ENCODE peak calls at places on chromosomes 5 and 9, in nine cellular contexts. E, C, H, G, Q, K, U, X and T are unnamed samples. For H3K4me1, the result is how much of the 10 kb centered on the place peaks cover.

GRCh38 chr5:65982635-65983034 is 56.3 kb downstream of the ERBIN start:
- DNase-seq in K (no peak), X (no peak), U (no peak), E (no peak), C (no peak), G (no peak), Q (no peak), H (no peak), T (no peak)

GRCh38 chr5:137778772-137779564 is 24.8 kb upstream of the HNRNPA0 start:
- DNase-seq in G (peak), Q (peak), H (peak), E (no peak), X (peak), U (peak), K (peak), C (peak), T (peak)

GRCh38 chr5:6365142-6365976 is 13.0 kb downstream of the MED10 start:
- DNase-seq in C (no peak), E (no peak), G (no peak), Q (no peak), H (peak), K (peak), U (no peak), X (no peak), T (no peak)

GRCh38 chr5:179763215-179763945 is 30.4 kb upstream of the LTC4S start:
- DNase-seq in C (peak), G (peak), E (peak), K (peak), U (peak), X (peak), H (peak), Q (peak), T (peak)

GRCh38 chr5:60092671-60093422 is 199.3 kb upstream of the PDE4D start:
- DNase-seq in H (peak), G (no peak), K (peak), Q (peak), X (no peak), C (no peak), E (no peak), U (no peak), T (no peak)

GRCh38 chr5:40043916-40044315 is 619.1 kb upstream of the DAB2 start:
- DNase-seq in Q (no peak), H (no peak), G (no peak), X (no peak), C (no peak), K (no peak), U (no peak), E (peak), T (no peak)

GRCh38 chr9:38020251-38021076 is 48.6 kb downstream of the SHB start:
- DNase-seq in K (no peak), Q (no peak), C (no peak), U (no peak), E (no peak), H (no peak), X (no peak), G (no peak), T (no peak)

GRCh38 chr9:100720922-100721321 is 143.0 kb downstream of the CAVIN4 start:
- DNase-seq in U (no peak), H (peak), E (no peak), X (no peak), C (no peak), K (no peak), Q (no peak), G (no peak), T (no peak)

GRCh38 chr5:31194458-31194808 is 947 bp downstream of the CDH6 start:
- DNase-seq in K (peak), Q (no peak), U (no peak), C (no peak), X (no peak), H (peak), E (no peak), G (peak), T (no peak)

GRCh38 chr9:121817476-121817875 is 166.0 kb downstream of the DAB2IP start:
- DNase-seq in Q (no peak), C (no peak), E (no peak), K (no peak), X (no peak), U (no peak), G (no peak), H (no peak), T (no peak)
- H3K4me1 ChIP-seq in Q (under half), C (under half), E (under half), K (under half), X (under half), U (under half), G (under half), H (under half), T (half or more)

GRCh38 chr9:3508078-3508431 is 17.7 kb downstream of the RFX3 start:
- DNase-seq in X (no peak), U (no peak), E (no peak), H (no peak), K (no peak), Q (no peak), G (no peak), C (no peak), T (no peak)
- H3K4me3 ChIP-seq in X (no peak), U (no peak), E (no peak), H (no peak), K (no peak), Q (no peak), G (no peak), C (no peak), T (no peak)

DNA sequence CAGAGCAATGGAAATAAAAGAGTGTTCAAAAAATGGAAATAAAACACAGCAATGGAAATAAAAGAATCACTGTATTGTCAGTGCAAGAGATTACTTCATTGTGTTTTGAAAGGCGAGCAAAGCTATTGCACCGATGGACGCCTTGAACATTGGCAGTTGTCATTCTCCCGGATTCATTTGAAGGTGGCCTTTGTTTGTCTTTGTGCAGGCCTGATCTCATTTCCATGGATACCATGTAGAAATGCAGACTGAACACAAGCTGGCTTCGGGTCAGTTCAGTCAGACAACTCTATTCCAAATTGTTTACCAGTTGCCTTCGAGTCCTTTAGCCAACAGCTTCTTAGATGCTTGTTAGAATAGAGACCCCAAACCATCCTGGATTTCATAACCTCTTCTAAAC is 8.3 kb downstream of the ITGA2 start:
- DNase-seq in X (peak), H (no peak), E (peak), U (no peak), G (peak), C (no peak), Q (peak), K (peak), T (no peak)
- H3K9ac ChIP-seq in X (no peak), H (no peak), E (peak), U (no peak), G (no peak), C (no peak), Q (peak), K (peak), T (no peak)

GRCh38 chr5:50435131-50435530 is 6.0 kb downstream of the EMB start:
- DNase-seq in Q (no peak), C (no peak), E (no peak), U (no peak), H (no peak), K (no peak), X (no peak), G (no peak), T (no peak)
- H3K4me1 ChIP-seq in Q (under half), C (under half), E (under half), U (under half), H (under half), K (under half), X (under half), G (under half), T (under half)